ENCODE peak calls at places on chromosomes 13 and 19, in seven cellular contexts. R, B, C, U, V, E and Z are unnamed samples.
A peak's percentile ranks its signal among the peaks of the same experiment; 100 is the strongest.

GRCh38 chr13:37360556-37360955 is 238.0 kb downstream of the POSTN start:
- DNase-seq in R (no peak), B (peak; percentile 19), C (no peak), U (no peak), V (peak; percentile 58), E (no peak), Z (no peak)

GRCh38 chr19:15101479-15102082 is 5.6 kb upstream of the SYDE1 start:
- DNase-seq in R (peak; percentile 52), B (peak; percentile 52), C (peak; percentile 75), U (peak; percentile 20), V (peak; percentile 65), E (no peak), Z (peak; percentile 61)

GRCh38 chr13:30615851-30616311 is 1.8 kb upstream of the USPL1 start:
- DNase-seq in R (no peak), B (peak; percentile 75), C (no peak), U (no peak), V (peak; percentile 61), E (no peak), Z (peak; percentile 56)

GRCh38 chr13:21175656-21176194 is 627 bp downstream of the SKA3 start:
- DNase-seq in R (no peak), B (peak; percentile 53), C (peak; percentile 16), U (no peak), V (peak; percentile 44), E (no peak), Z (no peak)

GRCh38 chr13:102930566-102930965 is 84.7 kb downstream of the ERCC5 start:
- DNase-seq in R (no peak), B (no peak), C (no peak), U (no peak), V (no peak), E (no peak), Z (no peak)

GRCh38 chr19:952680-953500 is 27.1 kb downstream of the ARID3A start:
- DNase-seq in R (peak; percentile 53), B (no peak), C (peak; percentile 83), U (peak; percentile 13), V (peak; percentile 59), E (peak; percentile 27), Z (peak; percentile 92)

GRCh38 chr13:80299046-80299445 is 41.9 kb downstream of the SPRY2 start:
- DNase-seq in R (no peak), B (no peak), C (no peak), U (no peak), V (no peak), E (no peak), Z (no peak)

GRCh38 chr13:63190742-63191141 is 1775.1 kb upstream of the PCDH20 start:
- DNase-seq in R (no peak), B (peak; percentile 55), C (peak; percentile 65), U (no peak), V (peak; percentile 22), E (no peak), Z (no peak)

GRCh38 chr13:94550030-94550738 is 45.8 kb downstream of the TGDS start:
- DNase-seq in R (no peak), B (peak; percentile 80), C (no peak), U (no peak), V (peak; percentile 59), E (no peak), Z (no peak)

GRCh38 chr19:55622242-55622969 is 2.0 kb downstream of the ZNF784 start:
- DNase-seq in R (no peak), B (no peak), C (no peak), U (no peak), V (no peak), E (no peak), Z (no peak)

GRCh38 chr13:74288361-74288911 is 154.2 kb upstream of the KLF12 start:
- DNase-seq in R (peak; percentile 46), B (no peak), C (peak; percentile 12), U (peak; percentile 53), V (no peak), E (peak; percentile 21), Z (peak; percentile 46)

GRCh38 chr19:27794444-27795042 is 1418.4 kb downstream of the UQCRFS1 start:
- DNase-seq in R (no peak), B (peak; percentile 79), C (peak; percentile 81), U (peak; percentile 2), V (peak; percentile 44), E (no peak), Z (peak; percentile 57)

GRCh38 chr13:66618702-66619101 is 611.4 kb downstream of the PCDH9 start:
- DNase-seq in R (no peak), B (peak; percentile 0), C (peak; percentile 45), U (no peak), V (peak; percentile 62), E (no peak), Z (peak; percentile 62)

GRCh38 chr19:6044056-6044805 is 66.1 kb downstream of the RFX2 start:
- DNase-seq in R (no peak), B (no peak), C (no peak), U (no peak), V (no peak), E (no peak), Z (no peak)

GRCh38 chr13:33524086-33524485 is 238.5 kb upstream of the STARD13 start:
- DNase-seq in R (no peak), B (peak; percentile 82), C (no peak), U (peak; percentile 36), V (peak; percentile 89), E (no peak), Z (no peak)

GRCh38 chr19:13839193-13839937 is 37.6 kb upstream of the NANOS3 start:
- DNase-seq in R (peak; percentile 87), B (peak; percentile 94), C (no peak), U (peak; percentile 87), V (peak; percentile 86), E (peak; percentile 77), Z (peak; percentile 78)

GRCh38 chr19:39030854-39031367 is 1.4 kb downstream of the FBXO27 start:
- DNase-seq in R (no peak), B (no peak), C (peak; percentile 91), U (no peak), V (no peak), E (no peak), Z (no peak)

GRCh38 chr13:34779171-34779570 is 162.9 kb upstream of the NBEA start:
- DNase-seq in R (no peak), B (no peak), C (peak; percentile 60), U (no peak), V (peak; percentile 41), E (no peak), Z (no peak)

GRCh38 chr13:36979361-36980040 is 19.6 kb downstream of the ALG5 start:
- DNase-seq in R (no peak), B (peak; percentile 65), C (no peak), U (no peak), V (peak; percentile 9), E (no peak), Z (no peak)

DNA sequence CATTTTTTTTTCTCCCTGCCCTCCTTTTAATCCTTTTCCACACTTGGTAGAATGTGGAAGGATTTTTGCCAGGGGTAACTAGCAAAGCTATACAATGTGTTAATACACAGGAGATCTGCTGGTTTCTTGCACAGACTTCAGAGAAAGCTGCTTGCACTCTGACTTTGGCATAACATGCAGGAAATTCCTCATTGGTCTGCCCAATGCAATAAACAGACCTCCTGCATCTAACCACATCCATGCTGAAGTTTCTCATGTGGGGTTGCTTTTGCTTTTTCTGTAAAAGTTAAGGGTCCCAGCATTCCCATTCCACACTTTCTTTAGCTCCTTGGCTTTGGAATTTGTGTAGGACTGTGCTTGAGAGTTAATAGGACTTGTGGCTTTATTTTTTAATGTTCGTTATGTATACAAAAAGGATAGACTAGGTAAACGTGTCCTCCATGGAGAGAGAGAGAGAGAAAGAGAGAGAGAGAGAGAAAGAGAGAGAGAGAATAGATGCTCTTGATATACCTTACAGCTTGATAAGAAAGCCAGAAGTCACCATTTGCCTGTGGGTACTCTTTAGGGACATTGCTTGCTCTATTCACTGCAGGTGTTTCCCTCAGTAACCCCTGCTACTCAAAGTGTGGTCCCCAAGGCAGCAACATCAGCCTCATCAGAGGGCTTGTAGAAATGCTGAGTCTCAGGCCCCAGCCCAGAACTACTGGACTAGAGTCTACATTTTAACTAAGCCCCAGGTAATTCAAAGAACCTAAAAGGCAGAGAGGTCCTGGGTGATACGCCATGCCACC is 170.5 kb downstream of the SHISA2 start:
- DNase-seq in R (no peak), B (no peak), C (no peak), U (no peak), V (peak; percentile 49), E (no peak), Z (no peak)
- H3K27ac ChIP-seq in R (no peak overlapping the region), B (no peak overlapping the region), C (no peak overlapping the region), U (no peak overlapping the region), V (no peak overlapping the region), E (no peak overlapping the region), Z (no peak overlapping the region)

GRCh38 chr13:99722419-99722818 is 221.1 kb downstream of the TM9SF2 start:
- DNase-seq in R (no peak), B (no peak), C (no peak), U (no peak), V (no peak), E (no peak), Z (no peak)
- H3K27ac ChIP-seq in R (no peak overlapping the region), B (no peak overlapping the region), C (no peak overlapping the region), U (no peak overlapping the region), V (peak overlapping the region; percentile 41), E (no peak overlapping the region), Z (no peak overlapping the region)

DNA sequence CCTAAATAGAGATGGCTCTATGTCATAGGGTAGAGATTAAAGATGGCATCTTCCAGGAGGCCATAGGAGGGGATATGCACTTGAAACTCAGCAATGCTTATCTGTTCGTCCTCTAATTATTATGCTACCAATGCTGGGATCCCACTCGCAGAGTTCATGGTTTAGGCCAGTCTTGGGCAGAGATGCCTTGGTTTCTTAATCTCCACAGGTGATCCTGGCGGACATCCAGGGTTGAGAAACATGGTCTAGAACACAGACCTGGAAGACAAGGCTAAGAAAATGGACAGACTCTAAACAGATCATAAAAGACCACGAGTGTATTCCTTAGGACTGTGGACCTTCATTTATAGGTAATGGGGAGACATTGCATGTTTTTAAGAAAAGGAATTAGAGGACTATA is 70.0 kb upstream of the IRS2 start:
- DNase-seq in R (no peak), B (no peak), C (no peak), U (no peak), V (no peak), E (no peak), Z (no peak)
- H3K27ac ChIP-seq in R (no peak overlapping the region), B (no peak overlapping the region), C (no peak overlapping the region), U (no peak overlapping the region), V (no peak overlapping the region), E (no peak overlapping the region), Z (no peak overlapping the region)

DNA sequence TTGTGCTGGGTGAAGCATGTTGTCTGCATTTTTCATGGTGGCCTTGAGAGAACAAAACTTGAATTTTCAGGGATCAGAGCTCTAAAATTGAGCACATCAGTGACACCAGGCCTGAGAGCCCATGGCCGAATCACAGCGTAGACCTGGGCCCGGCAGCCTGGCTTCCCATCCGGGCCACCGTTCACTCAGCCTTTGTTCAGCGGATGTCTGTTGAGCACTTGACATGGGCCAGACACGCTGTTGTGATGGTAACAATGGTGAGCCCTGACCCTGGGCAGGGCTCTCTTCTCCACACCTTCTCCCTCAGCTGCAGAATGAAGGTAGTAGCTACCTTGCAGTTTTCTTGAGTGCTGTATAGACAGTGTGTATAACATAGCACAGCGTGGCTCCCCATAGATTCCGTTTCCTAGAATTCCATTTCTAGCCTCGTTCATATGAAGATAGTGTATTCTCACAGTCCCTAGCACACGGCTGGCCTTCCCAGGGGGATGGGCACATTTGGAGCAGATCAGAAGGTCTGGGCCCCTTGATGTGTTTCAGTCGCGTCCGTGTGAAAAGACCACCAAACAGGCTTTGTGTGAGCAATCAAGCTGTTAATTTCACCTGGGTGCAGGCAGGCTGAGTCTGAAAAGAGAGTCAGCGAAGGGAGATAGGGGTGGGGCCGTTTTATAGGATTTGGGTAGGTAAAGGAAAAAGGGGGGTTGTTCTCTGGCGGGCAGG is 75.3 kb downstream of the RAB20 start:
- DNase-seq in R (no peak), B (no peak), C (peak; percentile 89), U (no peak), V (no peak), E (no peak), Z (no peak)
- H3K27ac ChIP-seq in R (no peak overlapping the region), B (no peak overlapping the region), C (peak overlapping the region; percentile 99), U (no peak overlapping the region), V (peak overlapping the region; percentile 88), E (no peak overlapping the region), Z (no peak overlapping the region)